ENCODE peak calls at places on chromosomes 11 and 22, in eight cellular contexts. One of them, this sample, is unnamed.

GRCh38 chr11:116431842-116432241 is 340.9 kb downstream of the BUD13 start:
- DNase-seq in spleen: no peak
- DNase-seq in heart left ventricle: no peak
- DNase-seq in testis: no peak
- DNase-seq in A549: no peak
- DNase-seq in Peyer's patch: no peak
- DNase-seq in right lobe of liver: no peak
- DNase-seq in IMR-90: no peak
- DNase-seq in this sample: no peak

GRCh38 chr11:126147268-126148111 is 64.0 kb downstream of the RPUSD4 start:
- DNase-seq in spleen: peak; percentile 56
- DNase-seq in heart left ventricle: no peak
- DNase-seq in testis: no peak
- DNase-seq in A549: no peak
- DNase-seq in Peyer's patch: peak; percentile 66
- DNase-seq in right lobe of liver: peak; percentile 78
- DNase-seq in IMR-90: no peak
- DNase-seq in this sample: no peak

GRCh38 chr22:26894362-26894761 is 237.0 kb downstream of the MIAT start:
- DNase-seq in spleen: no peak
- DNase-seq in heart left ventricle: no peak
- DNase-seq in testis: no peak
- DNase-seq in A549: no peak
- DNase-seq in Peyer's patch: no peak
- DNase-seq in right lobe of liver: no peak
- DNase-seq in IMR-90: peak; percentile 18
- DNase-seq in this sample: no peak

GRCh38 chr11:109085708-109086373 is 336.1 kb upstream of the C11orf87 start:
- DNase-seq in spleen: no peak
- DNase-seq in heart left ventricle: peak; percentile 24
- DNase-seq in testis: no peak
- DNase-seq in A549: no peak
- DNase-seq in Peyer's patch: no peak
- DNase-seq in right lobe of liver: peak; percentile 54
- DNase-seq in IMR-90: peak; percentile 41
- DNase-seq in this sample: no peak

GRCh38 chr11:87330072-87330678 is 292.4 kb downstream of the TMEM135 start:
- DNase-seq in spleen: no peak
- DNase-seq in heart left ventricle: no peak
- DNase-seq in testis: no peak
- DNase-seq in A549: no peak
- DNase-seq in Peyer's patch: no peak
- DNase-seq in right lobe of liver: no peak
- DNase-seq in IMR-90: no peak
- DNase-seq in this sample: no peak

GRCh38 chr11:64097468-64098317 is 62.0 kb downstream of the FLRT1 start:
- DNase-seq in spleen: no peak
- DNase-seq in heart left ventricle: no peak
- DNase-seq in testis: no peak
- DNase-seq in A549: no peak
- DNase-seq in Peyer's patch: no peak
- DNase-seq in right lobe of liver: no peak
- DNase-seq in IMR-90: no peak
- DNase-seq in this sample: no peak

GRCh38 chr22:21642584-21643448 is 714 bp downstream of the SDF2L1 start:
- DNase-seq in spleen: peak; percentile 87
- DNase-seq in heart left ventricle: no peak
- DNase-seq in testis: no peak
- DNase-seq in A549: peak; percentile 51
- DNase-seq in Peyer's patch: peak; percentile 79
- DNase-seq in right lobe of liver: peak; percentile 64
- DNase-seq in IMR-90: peak; percentile 44
- DNase-seq in this sample: no peak

GRCh38 chr11:117668291-117668690 is 128.7 kb downstream of the DSCAML1 start:
- DNase-seq in spleen: no peak
- DNase-seq in heart left ventricle: no peak
- DNase-seq in testis: no peak
- DNase-seq in A549: no peak
- DNase-seq in Peyer's patch: no peak
- DNase-seq in right lobe of liver: no peak
- DNase-seq in IMR-90: no peak
- DNase-seq in this sample: no peak

GRCh38 chr11:125005491-125005890 is 51.5 kb downstream of the CCDC15 start:
- DNase-seq in spleen: no peak
- DNase-seq in heart left ventricle: no peak
- DNase-seq in testis: no peak
- DNase-seq in A549: no peak
- DNase-seq in Peyer's patch: no peak
- DNase-seq in right lobe of liver: no peak
- DNase-seq in IMR-90: no peak
- DNase-seq in this sample: no peak

GRCh38 chr11:81986556-81987161 is 747.0 kb downstream of the FAM181B start:
- DNase-seq in spleen: peak; percentile 68
- DNase-seq in heart left ventricle: no peak
- DNase-seq in testis: no peak
- DNase-seq in A549: no peak
- DNase-seq in Peyer's patch: no peak
- DNase-seq in right lobe of liver: no peak
- DNase-seq in IMR-90: no peak
- DNase-seq in this sample: no peak

GRCh38 chr11:44621140-44621681 is 55.7 kb downstream of the CD82 start:
- DNase-seq in spleen: peak; percentile 91
- DNase-seq in heart left ventricle: peak; percentile 74
- DNase-seq in testis: peak; percentile 86
- DNase-seq in A549: peak; percentile 82
- DNase-seq in Peyer's patch: peak; percentile 88
- DNase-seq in right lobe of liver: peak; percentile 84
- DNase-seq in IMR-90: peak; percentile 41
- DNase-seq in this sample: peak; percentile 82

GRCh38 chr11:120115272-120116000 is 22.5 kb downstream of the TRIM29 start:
- DNase-seq in spleen: no peak
- DNase-seq in heart left ventricle: no peak
- DNase-seq in testis: no peak
- DNase-seq in A549: no peak
- DNase-seq in Peyer's patch: no peak
- DNase-seq in right lobe of liver: no peak
- DNase-seq in IMR-90: no peak
- DNase-seq in this sample: no peak

GRCh38 chr22:21921184-21921721 is 31.4 kb downstream of the PPM1F start:
- DNase-seq in spleen: no peak
- DNase-seq in heart left ventricle: no peak
- DNase-seq in testis: no peak
- DNase-seq in A549: no peak
- DNase-seq in Peyer's patch: no peak
- DNase-seq in right lobe of liver: no peak
- DNase-seq in IMR-90: no peak
- DNase-seq in this sample: no peak

GRCh38 chr11:76620471-76620870 is 50.1 kb downstream of the LRRC32 start:
- DNase-seq in spleen: no peak
- DNase-seq in heart left ventricle: no peak
- DNase-seq in testis: no peak
- DNase-seq in A549: no peak
- DNase-seq in Peyer's patch: no peak
- DNase-seq in right lobe of liver: no peak
- DNase-seq in IMR-90: peak; percentile 89
- DNase-seq in this sample: no peak

GRCh38 chr11:110447897-110448522 is 18.3 kb downstream of the FDX1 start:
- DNase-seq in spleen: no peak
- DNase-seq in heart left ventricle: no peak
- DNase-seq in testis: no peak
- DNase-seq in A549: no peak
- DNase-seq in Peyer's patch: no peak
- DNase-seq in right lobe of liver: no peak
- DNase-seq in IMR-90: no peak
- DNase-seq in this sample: no peak

GRCh38 chr11:94134651-94135512 is 6.2 kb downstream of the PANX1 start:
- DNase-seq in spleen: no peak
- DNase-seq in heart left ventricle: peak; percentile 76
- DNase-seq in testis: peak; percentile 71
- DNase-seq in A549: no peak
- DNase-seq in Peyer's patch: peak; percentile 72
- DNase-seq in right lobe of liver: no peak
- DNase-seq in IMR-90: peak; percentile 96
- DNase-seq in this sample: peak; percentile 81

GRCh38 chr11:69292221-69292648 is 1.7 kb upstream of the MYEOV start:
- DNase-seq in spleen: peak; percentile 88
- DNase-seq in heart left ventricle: no peak
- DNase-seq in testis: no peak
- DNase-seq in A549: no peak
- DNase-seq in Peyer's patch: peak; percentile 65
- DNase-seq in right lobe of liver: no peak
- DNase-seq in IMR-90: no peak
- DNase-seq in this sample: no peak

GRCh38 chr11:125053167-125053566 is 9.9 kb upstream of the SLC37A2 start:
- DNase-seq in spleen: no peak
- DNase-seq in heart left ventricle: no peak
- DNase-seq in testis: no peak
- DNase-seq in A549: no peak
- DNase-seq in Peyer's patch: no peak
- DNase-seq in right lobe of liver: no peak
- DNase-seq in IMR-90: no peak
- DNase-seq in this sample: no peak

GRCh38 chr11:48170840-48171233 is 45.8 kb upstream of the OR4B1 start:
- DNase-seq in spleen: no peak
- DNase-seq in heart left ventricle: no peak
- DNase-seq in testis: no peak
- DNase-seq in A549: no peak
- DNase-seq in Peyer's patch: no peak
- DNase-seq in right lobe of liver: no peak
- DNase-seq in IMR-90: peak; percentile 46
- DNase-seq in this sample: no peak

GRCh38 chr11:65506316-65506769 is 7.5 kb downstream of the MALAT1 start:
- DNase-seq in spleen: no peak
- DNase-seq in heart left ventricle: no peak
- DNase-seq in testis: no peak
- DNase-seq in A549: no peak
- DNase-seq in Peyer's patch: no peak
- DNase-seq in right lobe of liver: no peak
- DNase-seq in IMR-90: no peak
- DNase-seq in this sample: no peak

GRCh38 chr11:65504671-65505433 is 6.0 kb downstream of the MALAT1 start:
- DNase-seq in spleen: no peak
- DNase-seq in heart left ventricle: no peak
- DNase-seq in testis: no peak
- DNase-seq in A549: no peak
- DNase-seq in Peyer's patch: peak; percentile 36
- DNase-seq in right lobe of liver: no peak
- DNase-seq in IMR-90: peak; percentile 46
- DNase-seq in this sample: no peak

GRCh38 chr11:65503923-65504670 is 5.3 kb downstream of the MALAT1 start:
- DNase-seq in spleen: no peak
- DNase-seq in heart left ventricle: no peak
- DNase-seq in testis: no peak
- DNase-seq in A549: no peak
- DNase-seq in Peyer's patch: peak; percentile 35
- DNase-seq in right lobe of liver: no peak
- DNase-seq in IMR-90: peak; percentile 59
- DNase-seq in this sample: no peak

GRCh38 chr11:65506770-65507485 is 8.1 kb downstream of the MALAT1 start:
- DNase-seq in spleen: no peak
- DNase-seq in heart left ventricle: peak; percentile 39
- DNase-seq in testis: no peak
- DNase-seq in A549: no peak
- DNase-seq in Peyer's patch: peak; percentile 70
- DNase-seq in right lobe of liver: no peak
- DNase-seq in IMR-90: peak; percentile 95
- DNase-seq in this sample: no peak

DNA sequence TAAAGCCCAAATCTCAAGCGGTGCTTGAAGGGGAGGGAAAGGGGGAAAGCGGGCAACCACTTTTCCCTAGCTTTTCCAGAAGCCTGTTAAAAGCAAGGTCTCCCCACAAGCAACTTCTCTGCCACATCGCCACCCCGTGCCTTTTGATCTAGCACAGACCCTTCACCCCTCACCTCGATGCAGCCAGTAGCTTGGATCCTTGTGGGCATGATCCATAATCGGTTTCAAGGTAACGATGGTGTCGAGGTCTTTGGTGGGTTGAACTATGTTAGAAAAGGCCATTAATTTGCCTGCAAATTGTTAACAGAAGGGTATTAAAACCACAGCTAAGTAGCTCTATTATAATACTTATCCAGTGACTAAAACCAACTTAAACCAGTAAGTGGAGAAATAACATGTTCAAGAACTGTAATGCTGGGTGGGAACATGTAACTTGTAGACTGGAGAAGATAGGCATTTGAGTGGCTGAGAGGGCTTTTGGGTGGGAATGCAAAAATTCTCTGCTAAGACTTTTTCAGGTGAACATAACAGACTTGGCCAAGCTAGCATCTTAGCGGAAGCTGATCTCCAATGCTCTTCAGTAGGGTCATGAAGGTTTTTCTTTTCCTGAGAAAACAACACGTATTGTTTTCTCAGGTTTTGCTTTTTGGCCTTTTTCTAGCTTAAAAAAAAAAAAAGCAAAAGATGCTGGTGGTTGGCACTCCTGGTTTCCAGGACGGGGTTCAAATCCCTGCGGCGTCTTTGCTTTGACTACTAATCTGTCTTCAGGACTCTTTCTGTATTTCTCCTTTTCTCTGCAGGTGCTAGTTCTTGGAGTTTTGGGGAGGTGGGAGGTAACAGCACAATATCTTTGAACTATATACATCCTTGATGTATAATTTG is 6.8 kb downstream of the MALAT1 start:
- DNase-seq in spleen: no peak
- DNase-seq in heart left ventricle: no peak
- DNase-seq in testis: no peak
- DNase-seq in A549: no peak
- DNase-seq in Peyer's patch: no peak
- DNase-seq in right lobe of liver: no peak
- DNase-seq in IMR-90: peak; percentile 52
- DNase-seq in this sample: no peak
- TF ChIP-seq POLR2A in spleen: no peak
- TF ChIP-seq POLR2A in heart left ventricle: no peak
- TF ChIP-seq POLR2A in testis: no peak
- TF ChIP-seq POLR2A in A549: no peak
- TF ChIP-seq POLR2A in Peyer's patch: peak; percentile 34
- TF ChIP-seq POLR2A in right lobe of liver: peak; percentile 48
- TF ChIP-seq POLR2A in IMR-90: no peak
- TF ChIP-seq POLR2A in this sample: peak; percentile 23

GRCh38 chr22:35479359-35479758 is 61.3 kb upstream of the RASD2 start:
- DNase-seq in spleen: no peak
- DNase-seq in heart left ventricle: no peak
- DNase-seq in testis: no peak
- DNase-seq in A549: no peak
- DNase-seq in Peyer's patch: no peak
- DNase-seq in right lobe of liver: no peak
- DNase-seq in IMR-90: no peak
- DNase-seq in this sample: no peak
- TF ChIP-seq CTCF in spleen: no peak
- TF ChIP-seq CTCF in heart left ventricle: no peak
- TF ChIP-seq CTCF in testis: no peak
- TF ChIP-seq CTCF in A549: no peak
- TF ChIP-seq CTCF in Peyer's patch: no peak
- TF ChIP-seq CTCF in right lobe of liver: no peak
- TF ChIP-seq CTCF in IMR-90: no peak
- TF ChIP-seq CTCF in this sample: no peak

GRCh38 chr22:37797874-37798500 is 9.7 kb upstream of the GCAT start:
- DNase-seq in spleen: no peak
- DNase-seq in heart left ventricle: no peak
- DNase-seq in testis: no peak
- DNase-seq in A549: no peak
- DNase-seq in Peyer's patch: no peak
- DNase-seq in right lobe of liver: no peak
- DNase-seq in IMR-90: no peak
- DNase-seq in this sample: no peak
- TF ChIP-seq POLR2A in spleen: no peak
- TF ChIP-seq POLR2A in heart left ventricle: no peak
- TF ChIP-seq POLR2A in testis: no peak
- TF ChIP-seq POLR2A in A549: no peak
- TF ChIP-seq POLR2A in Peyer's patch: no peak
- TF ChIP-seq POLR2A in right lobe of liver: no peak
- TF ChIP-seq POLR2A in IMR-90: no peak
- TF ChIP-seq POLR2A in this sample: no peak

GRCh38 chr22:23533328-23533762 is 46.7 kb downstream of the IGLL1 start:
- DNase-seq in spleen: peak; percentile 74
- DNase-seq in heart left ventricle: no peak
- DNase-seq in testis: no peak
- DNase-seq in A549: peak; percentile 50
- DNase-seq in Peyer's patch: no peak
- DNase-seq in right lobe of liver: no peak
- DNase-seq in IMR-90: peak; percentile 10
- DNase-seq in this sample: no peak
- TF ChIP-seq CTCF in spleen: peak; percentile 25
- TF ChIP-seq CTCF in heart left ventricle: no peak
- TF ChIP-seq CTCF in testis: peak; percentile 25
- TF ChIP-seq CTCF in A549: no peak
- TF ChIP-seq CTCF in Peyer's patch: no peak
- TF ChIP-seq CTCF in right lobe of liver: no peak
- TF ChIP-seq CTCF in IMR-90: peak; percentile 29
- TF ChIP-seq CTCF in this sample: peak; percentile 6

This sample was measured in uterus.